ENCODE peak calls at places on chromosome 19, in eight cellular contexts. J is HepG2, P is SK-N-SH, C is tibial nerve, T is transverse colon, Z is stomach, L is H1, O is esophagus muscularis mucosa. B is an unnamed sample. For H3K27me3, the result is how much of the 10 kb centered on the place peaks cover.

GRCh38 chr19:10961763-10962536 is 1.1 kb downstream of the SMARCA4 start:
- DNase-seq in J (no peak), P (no peak), C (no peak), T (no peak), Z (no peak), L (no peak), O (no peak), B (no peak)

GRCh38 chr19:39502640-39503417 is 4.1 kb downstream of the DLL3 start:
- DNase-seq in J (peak), P (peak), C (no peak), T (peak), Z (peak), L (no peak), O (no peak), B (peak)

GRCh38 chr19:31548941-31549340 is 199.7 kb upstream of the TSHZ3 start:
- DNase-seq in J (no peak), P (no peak), C (no peak), T (no peak), Z (no peak), L (no peak), O (no peak), B (no peak)

GRCh38 chr19:17325133-17325532 is 9.5 kb downstream of the ANO8 start:
- DNase-seq in J (no peak), P (no peak), C (no peak), T (no peak), Z (no peak), L (no peak), O (no peak), B (no peak)

GRCh38 chr19:1468274-1469199 is 10.5 kb downstream of the C19orf25 start:
- DNase-seq in J (no peak), P (no peak), C (no peak), T (no peak), Z (no peak), L (no peak), O (no peak), B (no peak)

GRCh38 chr19:38009650-38010229 is 102.7 kb downstream of the SIPA1L3 start:
- DNase-seq in J (no peak), P (no peak), C (no peak), T (no peak), Z (no peak), L (no peak), O (no peak), B (no peak)

GRCh38 chr19:10214784-10215183 is 16.3 kb downstream of the S1PR2 start:
- DNase-seq in J (no peak), P (no peak), C (no peak), T (no peak), Z (no peak), L (no peak), O (no peak), B (no peak)

GRCh38 chr19:441213-441823 is 19.5 kb downstream of the SHC2 start:
- DNase-seq in J (no peak), P (no peak), C (no peak), T (no peak), Z (no peak), L (no peak), O (no peak), B (no peak)

GRCh38 chr19:55601127-55601526 is 1.0 kb downstream of the ZNF524 start:
- DNase-seq in J (no peak), P (no peak), C (no peak), T (no peak), Z (no peak), L (no peak), O (no peak), B (no peak)

GRCh38 chr19:58338825-58339558 is 12.2 kb downstream of the ZSCAN22 start:
- DNase-seq in J (no peak), P (no peak), C (no peak), T (no peak), Z (no peak), L (no peak), O (no peak), B (no peak)

GRCh38 chr19:20565321-20566018 is at the start of gene ZNF737:
- DNase-seq in J (peak), P (peak), C (peak), T (peak), Z (peak), L (peak), O (peak), B (peak)

GRCh38 chr19:19966862-19967261 is 66.1 kb downstream of the ZNF93 start:
- DNase-seq in J (no peak), P (no peak), C (no peak), T (no peak), Z (no peak), L (no peak), O (peak), B (no peak)

DNA sequence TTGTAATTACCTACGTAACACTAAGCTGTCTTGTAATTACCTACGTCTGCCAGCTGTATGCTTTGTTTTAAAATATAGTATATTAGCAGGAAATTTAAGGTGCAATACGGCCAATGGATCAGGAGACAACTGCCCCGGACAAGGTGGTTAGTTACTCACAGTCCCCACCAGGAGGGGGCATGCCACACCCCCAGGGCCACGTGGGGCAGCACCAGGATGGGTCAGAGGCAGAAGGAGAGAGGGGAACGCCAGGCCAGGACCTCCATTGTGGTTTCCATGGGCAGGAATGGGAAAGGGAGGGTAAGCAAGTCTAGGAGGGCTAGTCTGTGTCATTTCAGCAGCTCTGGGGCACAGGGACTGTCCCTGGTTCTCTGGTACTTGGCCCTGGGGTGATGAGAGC is 140.1 kb downstream of the URI1 start:
- DNase-seq in J (no peak), P (no peak), C (no peak), T (no peak), Z (no peak), L (no peak), O (no peak), B (no peak)
- TF ChIP-seq EP300 in J (no peak), P (no peak), C (no peak), T (no peak), Z (no peak), L (no peak), O (no peak), B (no peak)

DNA sequence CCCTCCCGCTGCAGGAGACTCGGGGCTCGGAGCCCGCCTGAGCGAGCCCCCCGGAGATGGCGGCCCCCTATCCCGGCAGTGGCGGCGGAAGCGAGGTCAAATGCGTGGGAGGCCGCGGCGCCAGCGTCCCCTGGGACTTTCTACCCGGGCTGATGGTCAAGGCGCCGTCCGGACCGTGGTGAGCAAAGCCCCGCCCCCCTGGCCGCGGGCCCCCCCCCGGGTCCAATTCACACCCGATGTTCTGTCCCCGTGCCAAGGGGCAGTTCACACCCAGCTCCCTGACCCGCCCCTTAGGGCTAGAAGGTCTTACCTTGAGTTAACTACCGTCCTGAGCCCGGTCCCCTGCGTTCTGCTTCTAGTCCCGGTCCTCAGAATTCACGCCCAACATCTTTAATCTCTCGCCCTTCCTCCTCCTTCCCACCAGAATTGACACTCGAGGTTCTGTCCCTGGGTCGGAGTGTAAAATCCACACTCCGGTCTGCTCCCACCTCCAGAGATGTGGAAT is 1.4 kb downstream of the NPAS1 start:
- DNase-seq in J (no peak), P (peak), C (no peak), T (no peak), Z (no peak), L (no peak), O (no peak), B (no peak)
- H3K4me3 ChIP-seq in J (peak), P (peak), C (no peak), T (no peak), Z (peak), L (peak), O (peak), B (no peak)

DNA sequence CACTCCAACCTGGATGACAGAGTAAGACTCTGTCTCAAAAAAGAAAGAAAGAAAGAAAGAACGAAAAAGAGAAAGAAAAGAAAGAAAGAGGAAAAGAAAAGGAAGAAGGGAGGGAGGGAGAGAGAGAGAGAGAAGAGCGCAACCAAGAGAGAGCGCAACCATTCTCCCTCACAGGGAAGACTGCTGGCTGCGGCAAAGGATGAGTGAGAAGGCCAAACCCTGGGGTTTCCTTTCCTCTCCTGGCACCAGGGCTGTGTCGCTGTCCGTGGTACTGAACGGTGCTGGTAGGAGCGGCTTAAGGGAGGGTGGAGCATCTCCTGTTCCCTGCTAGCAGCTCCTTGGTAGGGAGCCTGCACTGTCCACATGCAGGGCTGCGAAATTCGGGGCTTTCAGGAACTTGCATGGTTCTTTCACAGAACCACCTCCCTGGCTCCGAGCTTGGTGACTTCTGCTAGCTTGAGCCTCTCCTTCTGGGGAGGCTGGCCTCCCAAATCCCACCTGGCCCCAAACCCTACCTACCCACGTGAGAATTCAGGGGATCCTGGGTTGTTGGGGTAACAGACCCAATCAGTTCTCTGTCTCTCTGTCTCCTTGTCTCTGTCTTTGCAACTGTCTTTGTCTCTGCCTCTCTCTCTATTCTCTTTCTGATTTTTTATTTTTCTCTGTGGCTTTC is 51.1 kb upstream of the ZNRF4 start:
- DNase-seq in J (peak), P (no peak), C (peak), T (peak), Z (peak), L (peak), O (no peak), B (peak)
- H3K27me3 ChIP-seq in J (under half), P (under half), C (under half), T (under half), Z (under half), L (under half), O (under half), B (under half)

DNA sequence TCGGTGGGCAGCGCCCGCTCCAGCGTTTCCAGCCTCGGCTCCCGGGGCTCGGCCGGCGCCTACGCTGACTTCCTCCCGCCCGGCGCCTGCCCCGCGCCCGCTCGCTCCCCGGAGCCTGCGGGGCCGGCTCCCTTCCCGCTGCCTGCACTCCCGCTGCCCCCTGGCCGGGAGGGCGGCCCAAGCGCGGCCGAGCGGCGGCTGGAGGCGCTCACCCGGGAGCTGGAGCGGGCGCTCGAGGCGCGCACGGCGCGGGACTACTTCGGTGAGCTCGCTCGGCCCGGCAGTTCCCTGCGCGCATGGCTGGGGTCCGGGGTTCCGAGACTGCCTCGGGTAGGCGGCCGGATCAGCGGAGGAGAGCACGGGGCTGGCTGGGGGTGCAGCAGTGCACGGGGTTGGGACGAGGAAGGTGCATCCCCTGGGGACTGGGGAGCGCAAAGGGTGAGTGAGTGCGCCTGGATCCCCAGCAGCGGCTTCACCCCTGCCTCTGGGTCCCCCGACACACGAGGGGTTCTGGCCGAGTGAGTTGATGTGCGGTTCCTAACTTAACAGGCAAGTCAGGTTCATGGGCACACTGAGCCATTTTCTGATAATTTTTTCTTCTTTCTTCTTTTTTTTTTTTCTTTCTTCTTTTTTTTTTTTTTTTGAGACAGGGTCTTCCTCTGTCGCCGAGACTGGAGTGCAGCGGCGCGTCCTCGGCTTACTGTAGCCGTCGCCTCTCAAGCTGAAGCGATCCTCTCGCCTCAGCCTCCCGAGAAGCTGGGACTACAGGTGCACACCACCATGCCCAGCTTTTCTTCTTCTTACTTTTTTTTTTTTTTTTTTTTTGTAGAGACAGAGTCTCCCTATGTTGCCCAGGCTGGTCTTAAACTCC is 1.1 kb downstream of the WTIP start:
- DNase-seq in J (no peak), P (peak), C (no peak), T (no peak), Z (no peak), L (no peak), O (no peak), B (no peak)
- TF ChIP-seq EP300 in J (no peak), P (no peak), C (no peak), T (no peak), Z (no peak), L (no peak), O (no peak), B (no peak)

GRCh38 chr19:45488708-45489107 is 8.1 kb downstream of the RTN2 start:
- DNase-seq in J (no peak), P (no peak), C (no peak), T (no peak), Z (no peak), L (no peak), O (no peak), B (no peak)
- H3K4me3 ChIP-seq in J (no peak), P (no peak), C (no peak), T (no peak), Z (no peak), L (no peak), O (no peak), B (no peak)

GRCh38 chr19:23769691-23770468 is 11.2 kb upstream of the ZNF681 start:
- DNase-seq in J (no peak), P (no peak), C (no peak), T (no peak), Z (no peak), L (no peak), O (no peak), B (no peak)

GRCh38 chr19:23762884-23763711 is 4.4 kb upstream of the ZNF681 start:
- DNase-seq in J (no peak), P (peak), C (peak), T (peak), Z (peak), L (peak), O (no peak), B (peak)

GRCh38 chr19:23770672-23771250 is 12.1 kb upstream of the ZNF681 start:
- DNase-seq in J (no peak), P (no peak), C (no peak), T (no peak), Z (no peak), L (no peak), O (no peak), B (no peak)

GRCh38 chr19:23764781-23765180 is 6.1 kb upstream of the ZNF681 start:
- DNase-seq in J (no peak), P (no peak), C (no peak), T (no peak), Z (no peak), L (no peak), O (no peak), B (no peak)

GRCh38 chr19:23766951-23767350 is 8.3 kb upstream of the ZNF681 start:
- DNase-seq in J (no peak), P (no peak), C (no peak), T (no peak), Z (no peak), L (no peak), O (no peak), B (no peak)
- H3K27me3 ChIP-seq in J (under half), P (under half), C (under half), T (under half), Z (under half), L (under half), O (under half), B (under half)

GRCh38 chr19:42251572-42251990 is 3.3 kb downstream of the ERF start:
- DNase-seq in J (no peak), P (no peak), C (no peak), T (no peak), Z (no peak), L (no peak), O (no peak), B (peak)

GRCh38 chr19:42250249-42250665 is 4.7 kb downstream of the ERF start:
- DNase-seq in J (no peak), P (no peak), C (no peak), T (no peak), Z (no peak), L (no peak), O (no peak), B (peak)

GRCh38 chr19:42249769-42250168 is 5.2 kb downstream of the ERF start:
- DNase-seq in J (no peak), P (no peak), C (no peak), T (no peak), Z (no peak), L (no peak), O (no peak), B (no peak)

GRCh38 chr19:42249149-42249750 is 5.7 kb downstream of the ERF start:
- DNase-seq in J (no peak), P (no peak), C (no peak), T (no peak), Z (no peak), L (no peak), O (no peak), B (no peak)

GRCh38 chr19:42250666-42251531 is 4.0 kb downstream of the ERF start:
- DNase-seq in J (no peak), P (peak), C (no peak), T (no peak), Z (no peak), L (no peak), O (no peak), B (peak)
- TF ChIP-seq EP300 in J (no peak), P (peak), C (no peak), T (no peak), Z (no peak), L (no peak), O (no peak), B (no peak)

GRCh38 chr19:49315111-49315510 is 9.9 kb downstream of the SLC6A16 start:
- DNase-seq in J (no peak), P (no peak), C (no peak), T (no peak), Z (no peak), L (no peak), O (no peak), B (no peak)
- H3K4me3 ChIP-seq in J (no peak), P (no peak), C (no peak), T (no peak), Z (no peak), L (no peak), O (no peak), B (no peak)

B was measured in ovary.